ENCODE peak calls at places on chromosomes 3 and 15, in ten cellular contexts. T, V, G, E, M, I, U, Z, K and N are unnamed samples.

GRCh38 chr15:89068325-89068784 is 19.9 kb upstream of the ABHD2 start:
- DNase-seq in G (peak), I (no peak), M (no peak), T (no peak), V (no peak), Z (no peak), U (no peak), K (no peak), E (peak), N (peak)

GRCh38 chr15:81146006-81146405 is 11.9 kb downstream of the CFAP161 start:
- DNase-seq in K (no peak), U (no peak), M (no peak), T (no peak), V (no peak), G (no peak), Z (no peak), E (no peak), I (no peak), N (no peak)

GRCh38 chr3:178907081-178907480 is 164.5 kb downstream of the ZMAT3 start:
- DNase-seq in G (no peak), U (no peak), T (no peak), Z (no peak), M (no peak), I (no peak), E (no peak), K (no peak), V (no peak), N (peak)

GRCh38 chr15:81101894-81102815 is 31.9 kb upstream of the CFAP161 start:
- DNase-seq in E (no peak), T (no peak), K (no peak), I (no peak), V (no peak), M (no peak), Z (no peak), U (no peak), G (no peak), N (no peak)

GRCh38 chr3:94076055-94076454 is 13.2 kb downstream of the NSUN3 start:
- DNase-seq in T (no peak), E (no peak), U (no peak), I (no peak), Z (no peak), K (no peak), V (no peak), M (no peak), G (no peak), N (no peak)

GRCh38 chr3:183252973-183253363 is at the start of gene B3GNT5:
- DNase-seq in T (peak), V (peak), E (peak), Z (no peak), I (peak), K (peak), M (no peak), G (no peak), U (peak), N (peak)

GRCh38 chr3:137047240-137047639 is 89.5 kb downstream of the IL20RB start:
- DNase-seq in Z (no peak), E (no peak), G (no peak), I (peak), V (no peak), K (no peak), M (no peak), U (no peak), T (no peak), N (no peak)

GRCh38 chr3:66092175-66092990 is 53.7 kb upstream of the MAGI1 start:
- DNase-seq in K (peak), T (no peak), M (no peak), I (no peak), Z (no peak), E (no peak), G (no peak), U (no peak), V (no peak), N (no peak)

GRCh38 chr3:66407281-66408218 is 93.3 kb downstream of the LRIG1 start:
- DNase-seq in T (peak), I (peak), U (peak), Z (peak), G (no peak), E (peak), V (peak), M (peak), K (peak), N (peak)

GRCh38 chr15:77031376-77032050 is 36.6 kb downstream of the PSTPIP1 start:
- DNase-seq in V (peak), Z (peak), T (no peak), K (peak), U (no peak), I (no peak), M (no peak), G (no peak), E (no peak), N (peak)

GRCh38 chr15:52709172-52709979 is 30.2 kb upstream of the ATOSA start:
- DNase-seq in G (no peak), E (no peak), K (no peak), Z (peak), U (no peak), T (no peak), V (peak), M (peak), I (no peak), N (peak)

GRCh38 chr15:91263632-91264477 is 163.8 kb downstream of the SV2B start:
- DNase-seq in U (no peak), K (no peak), V (no peak), M (no peak), T (no peak), G (no peak), Z (no peak), E (no peak), I (no peak), N (peak)

GRCh38 chr3:20100106-20100605 is 59.9 kb downstream of the KAT2B start:
- DNase-seq in G (no peak), E (no peak), T (no peak), Z (no peak), I (no peak), V (no peak), U (no peak), M (no peak), K (no peak), N (no peak)

GRCh38 chr3:35718921-35719320 is 79.6 kb downstream of the ARPP21 start:
- DNase-seq in U (no peak), K (no peak), G (no peak), E (no peak), T (no peak), M (no peak), I (no peak), V (no peak), Z (no peak), N (no peak)

GRCh38 chr3:144622845-144623244 is 651.2 kb downstream of the DIPK2A start:
- DNase-seq in U (no peak), I (no peak), Z (no peak), E (no peak), V (no peak), M (no peak), G (no peak), K (no peak), T (no peak), N (peak)

GRCh38 chr3:124315215-124316033 is 323.5 kb upstream of the ROPN1 start:
- DNase-seq in Z (no peak), E (peak), I (peak), T (peak), U (no peak), V (no peak), M (no peak), G (no peak), K (no peak), N (peak)

GRCh38 chr3:48614044-48614443 is 4.6 kb upstream of the UQCRC1 start:
- DNase-seq in U (no peak), I (peak), E (no peak), V (no peak), G (no peak), M (no peak), Z (peak), T (no peak), K (no peak), N (peak)

GRCh38 chr3:27756877-27757276 is 34.8 kb upstream of the EOMES start:
- DNase-seq in T (no peak), M (no peak), I (no peak), E (no peak), K (no peak), G (no peak), Z (no peak), U (no peak), V (no peak), N (no peak)

GRCh38 chr3:167095976-167096375 is 284.1 kb downstream of the ZBBX start:
- DNase-seq in G (no peak), M (no peak), V (no peak), I (no peak), U (no peak), Z (no peak), T (no peak), K (no peak), E (no peak), N (no peak)

GRCh38 chr3:78976200-78976599 is 791.6 kb downstream of the ROBO1 start:
- DNase-seq in U (no peak), G (no peak), E (no peak), Z (no peak), I (no peak), V (no peak), T (no peak), M (no peak), K (no peak), N (no peak)

GRCh38 chr3:78979083-78979482 is 788.7 kb downstream of the ROBO1 start:
- DNase-seq in M (no peak), V (no peak), Z (no peak), K (no peak), G (no peak), U (no peak), T (no peak), I (no peak), E (no peak), N (no peak)

GRCh38 chr3:78974181-78974770 is 793.5 kb downstream of the ROBO1 start:
- DNase-seq in T (no peak), E (no peak), I (peak), M (no peak), U (no peak), K (no peak), Z (no peak), G (no peak), V (no peak), N (no peak)

GRCh38 chr3:78977073-78977472 is 790.7 kb downstream of the ROBO1 start:
- DNase-seq in I (peak), E (no peak), K (no peak), G (no peak), V (no peak), M (no peak), U (no peak), Z (no peak), T (no peak), N (no peak)

DNA sequence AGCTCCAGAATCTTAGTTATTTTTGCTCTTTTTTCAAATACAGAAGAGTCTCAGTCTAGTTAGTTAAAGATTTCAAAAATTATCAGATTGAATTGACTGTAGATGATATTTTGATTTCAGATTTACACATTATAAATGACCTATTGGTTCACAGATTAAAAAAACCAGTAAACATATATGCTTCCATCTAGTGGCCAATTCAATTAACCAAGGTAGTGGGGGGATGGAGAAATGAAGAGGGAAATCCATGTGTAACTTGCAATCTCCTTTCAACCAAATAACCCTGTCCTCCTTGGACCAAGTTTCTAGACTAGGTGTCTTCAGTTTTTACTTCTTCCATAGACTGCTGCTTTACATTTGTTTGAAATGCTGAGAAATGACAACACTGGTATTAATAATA is 789.8 kb downstream of the ROBO1 start:
- DNase-seq in M (no peak), T (no peak), V (no peak), E (peak), U (no peak), K (no peak), G (no peak), Z (peak), I (peak), N (peak)
- TF ChIP-seq CTCF in M (no peak), T (no peak), V (no peak), E (peak), U (no peak), K (peak), G (peak), Z (peak), I (peak), N (no peak)

GRCh38 chr15:78810377-78811123 is 714 bp downstream of the ADAMTS7 start:
- DNase-seq in Z (no peak), V (peak), T (no peak), I (peak), M (no peak), U (no peak), K (peak), E (peak), G (no peak), N (peak)
- TF ChIP-seq MAX in Z (no peak), V (no peak), T (no peak), I (no peak), M (peak), U (no peak), K (no peak), E (peak), G (no peak), N (no peak)

DNA sequence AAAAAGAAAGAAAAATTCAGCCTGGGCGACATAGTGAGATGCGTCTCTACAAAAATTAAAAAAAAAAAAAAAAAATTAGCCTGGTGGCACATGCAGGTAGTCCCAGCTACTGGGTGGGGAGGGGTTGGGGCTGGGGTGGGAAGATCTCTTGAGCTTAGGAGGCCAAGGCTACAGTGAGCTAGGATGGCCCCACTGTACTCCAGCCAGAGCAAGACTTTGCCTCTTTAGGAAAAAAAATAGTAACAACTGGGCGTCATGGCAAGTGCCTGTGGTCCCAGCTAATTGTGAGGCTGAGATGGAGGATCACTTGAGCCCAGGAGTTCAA is 23.9 kb upstream of the PPP4R2 start:
- DNase-seq in Z (no peak), V (no peak), M (no peak), T (no peak), I (no peak), K (no peak), G (no peak), U (no peak), E (no peak), N (no peak)
- TF ChIP-seq CTCF in Z (no peak), V (no peak), M (no peak), T (no peak), I (no peak), K (no peak), G (no peak), U (no peak), E (no peak), N (no peak)

GRCh38 chr3:50248387-50248786 is 12.4 kb downstream of the GNAI2 start:
- DNase-seq in K (no peak), U (no peak), Z (no peak), V (no peak), M (no peak), I (peak), G (no peak), E (no peak), T (no peak), N (no peak)
- TF ChIP-seq MAX in K (no peak), U (no peak), Z (no peak), V (no peak), M (no peak), I (no peak), G (no peak), E (no peak), T (no peak), N (no peak)

GRCh38 chr3:46998121-46998851 is 18.8 kb downstream of the NBEAL2 start:
- DNase-seq in V (peak), T (peak), E (peak), U (peak), K (peak), Z (peak), G (no peak), I (peak), M (peak), N (peak)
- TF ChIP-seq CTCF in V (peak), T (peak), E (peak), U (peak), K (peak), Z (peak), G (peak), I (peak), M (no peak), N (peak)

DNA sequence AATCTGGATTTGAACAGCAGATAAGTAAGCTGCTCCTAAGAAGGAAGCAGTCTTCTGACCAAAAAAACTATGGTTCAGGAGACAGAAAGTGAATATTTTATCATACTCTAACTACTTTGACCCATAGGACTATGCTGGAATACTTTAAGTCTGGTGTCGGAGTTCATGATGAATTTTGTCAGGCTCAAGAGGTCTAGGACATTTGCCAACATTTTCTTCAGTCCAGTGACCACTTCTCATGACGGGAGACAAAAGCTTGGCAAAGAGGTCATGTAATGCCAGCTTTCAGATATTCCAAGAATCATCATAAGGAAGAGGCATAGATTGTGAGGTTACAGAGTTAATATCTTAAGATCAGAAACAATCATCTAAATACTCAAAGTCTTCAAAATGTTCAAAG is 20.5 kb upstream of the DCBLD2 start:
- DNase-seq in V (no peak), E (no peak), G (no peak), U (no peak), K (no peak), I (no peak), Z (no peak), T (no peak), M (no peak), N (no peak)
- TF ChIP-seq MAX in V (no peak), E (no peak), G (no peak), U (no peak), K (no peak), I (no peak), Z (no peak), T (no peak), M (no peak), N (no peak)

GRCh38 chr15:47500823-47501222 is 216.5 kb upstream of the SEMA6D start:
- DNase-seq in E (no peak), Z (no peak), G (no peak), U (no peak), M (no peak), T (no peak), V (no peak), K (no peak), I (no peak), N (no peak)
- TF ChIP-seq CTCF in E (no peak), Z (no peak), G (no peak), U (no peak), M (no peak), T (no peak), V (no peak), K (no peak), I (no peak), N (no peak)

GRCh38 chr3:43372007-43372754 is 85.8 kb downstream of the SNRK start:
- DNase-seq in I (no peak), K (no peak), G (no peak), Z (no peak), T (no peak), U (no peak), V (no peak), E (no peak), M (no peak), N (no peak)

GRCh38 chr3:43369404-43370345 is 83.3 kb downstream of the SNRK start:
- DNase-seq in K (no peak), Z (no peak), G (no peak), V (no peak), E (no peak), M (no peak), U (no peak), T (no peak), I (no peak), N (peak)

GRCh38 chr3:43371494-43371893 is 85.2 kb downstream of the SNRK start:
- DNase-seq in E (no peak), U (no peak), Z (no peak), K (no peak), I (no peak), G (no peak), T (no peak), M (no peak), V (no peak), N (no peak)

GRCh38 chr3:43373588-43373935 is 87.2 kb downstream of the SNRK start:
- DNase-seq in Z (no peak), G (no peak), E (no peak), U (no peak), V (no peak), T (no peak), M (no peak), I (no peak), K (no peak), N (no peak)

GRCh38 chr3:43372809-43373587 is 86.7 kb downstream of the SNRK start:
- DNase-seq in G (no peak), Z (no peak), V (no peak), K (no peak), M (no peak), U (no peak), T (no peak), I (no peak), E (no peak), N (no peak)
- TF ChIP-seq MAX in G (no peak), Z (no peak), V (no peak), K (no peak), M (no peak), U (no peak), T (no peak), I (no peak), E (no peak), N (no peak)